ENCODE peak calls at places on chromosomes 13 and 19, in ten cellular contexts. O is uterus; K is CD8-positive, alpha-beta T cell; T is lower leg skin; M is IMR-90; Q is psoas muscle; N is neural crest cell; L is hepatocyte; W is RWPE1; E is glutamatergic neuron. I is an unnamed sample.

GRCh38 chr19:44741841-44742352 is 6.6 kb upstream of the BCL3 start:
- DNase-seq in O (peak; percentile 99), K (no peak), T (peak; percentile 98), M (peak; percentile 100), Q (peak; percentile 99), N (no peak), L (peak; percentile 97), W (peak; percentile 94), E (no peak), I (peak; percentile 99)

GRCh38 chr19:12886943-12887747 is at the start of gene KLF1:
- DNase-seq in O (no peak), K (no peak), T (no peak), M (no peak), Q (no peak), N (no peak), L (no peak), W (no peak), E (no peak), I (no peak)

GRCh38 chr19:17055636-17056035 is 19.6 kb downstream of the HAUS8 start:
- DNase-seq in O (no peak), K (no peak), T (no peak), M (no peak), Q (no peak), N (no peak), L (no peak), W (no peak), E (no peak), I (no peak)

GRCh38 chr13:32316476-32316875 is 1.2 kb downstream of the BRCA2 start:
- DNase-seq in O (no peak), K (no peak), T (no peak), M (no peak), Q (no peak), N (no peak), L (no peak), W (no peak), E (no peak), I (no peak)

GRCh38 chr13:100547805-100548204 is 40.8 kb downstream of the GGACT start:
- DNase-seq in O (no peak), K (no peak), T (peak; percentile 62), M (no peak), Q (no peak), N (no peak), L (peak; percentile 36), W (peak; percentile 64), E (no peak), I (no peak)

GRCh38 chr13:52374873-52375411 is 31.0 kb downstream of the THSD1 start:
- DNase-seq in O (no peak), K (no peak), T (no peak), M (no peak), Q (no peak), N (no peak), L (no peak), W (no peak), E (no peak), I (no peak)

GRCh38 chr19:13689050-13689449 is 75.3 kb upstream of the MRI1 start:
- DNase-seq in O (no peak), K (no peak), T (no peak), M (peak; percentile 15), Q (no peak), N (peak; percentile 25), L (no peak), W (peak; percentile 53), E (no peak), I (no peak)

GRCh38 chr19:33303791-33304759 is 1.7 kb upstream of the CEBPA start:
- DNase-seq in O (peak; percentile 54), K (no peak), T (no peak), M (no peak), Q (peak; percentile 72), N (no peak), L (peak; percentile 31), W (no peak), E (no peak), I (no peak)

GRCh38 chr13:31424130-31424729 is 224.5 kb downstream of the B3GLCT start:
- DNase-seq in O (peak; percentile 80), K (peak; percentile 42), T (peak; percentile 70), M (peak; percentile 73), Q (peak; percentile 85), N (peak; percentile 80), L (peak; percentile 88), W (peak; percentile 77), E (peak; percentile 84), I (peak; percentile 18)

GRCh38 chr13:84609716-84610115 is 727.4 kb upstream of the SLITRK1 start:
- DNase-seq in O (no peak), K (no peak), T (no peak), M (peak; percentile 70), Q (no peak), N (no peak), L (peak; percentile 5), W (peak; percentile 8), E (no peak), I (no peak)

GRCh38 chr13:30615851-30616311 is 1.8 kb upstream of the USPL1 start:
- DNase-seq in O (no peak), K (no peak), T (no peak), M (peak; percentile 41), Q (no peak), N (no peak), L (peak; percentile 56), W (peak; percentile 11), E (no peak), I (peak; percentile 16)

GRCh38 chr13:89878904-89879303 is 1468.6 kb upstream of the MIR17HG start:
- DNase-seq in O (no peak), K (no peak), T (no peak), M (no peak), Q (no peak), N (no peak), L (no peak), W (no peak), E (no peak), I (no peak)

GRCh38 chr13:34941436-34941834 is 635 bp upstream of the NBEA start:
- DNase-seq in O (no peak), K (no peak), T (no peak), M (no peak), Q (no peak), N (no peak), L (no peak), W (no peak), E (no peak), I (no peak)

GRCh38 chr19:49851456-49852259 is 699 bp downstream of the PTOV1 start:
- DNase-seq in O (peak; percentile 51), K (peak; percentile 26), T (peak; percentile 35), M (no peak), Q (no peak), N (no peak), L (peak; percentile 53), W (no peak), E (peak; percentile 60), I (no peak)

GRCh38 chr19:13398780-13399726 is 107.2 kb downstream of the CACNA1A start:
- DNase-seq in O (no peak), K (no peak), T (no peak), M (peak; percentile 93), Q (no peak), N (no peak), L (no peak), W (peak; percentile 97), E (no peak), I (no peak)

GRCh38 chr19:4581381-4582111 is 22.1 kb upstream of the SEMA6B start:
- DNase-seq in O (no peak), K (no peak), T (no peak), M (no peak), Q (no peak), N (peak; percentile 44), L (no peak), W (no peak), E (peak; percentile 76), I (no peak)

GRCh38 chr19:7636317-7636690 is 606 bp upstream of the STXBP2 start:
- DNase-seq in O (no peak), K (no peak), T (no peak), M (no peak), Q (no peak), N (no peak), L (no peak), W (no peak), E (no peak), I (no peak)

GRCh38 chr19:2627855-2628254 is 74.6 kb downstream of the GNG7 start:
- DNase-seq in O (no peak), K (no peak), T (no peak), M (peak; percentile 49), Q (no peak), N (no peak), L (no peak), W (no peak), E (no peak), I (no peak)

GRCh38 chr19:2623743-2624142 is 78.8 kb downstream of the GNG7 start:
- DNase-seq in O (no peak), K (no peak), T (no peak), M (no peak), Q (no peak), N (no peak), L (no peak), W (no peak), E (no peak), I (no peak)

GRCh38 chr19:2625434-2625833 is 77.1 kb downstream of the GNG7 start:
- DNase-seq in O (no peak), K (no peak), T (peak; percentile 62), M (no peak), Q (no peak), N (no peak), L (no peak), W (no peak), E (no peak), I (no peak)

GRCh38 chr19:2627319-2627829 is 75.1 kb downstream of the GNG7 start:
- DNase-seq in O (peak; percentile 41), K (no peak), T (peak; percentile 93), M (peak; percentile 99), Q (peak; percentile 94), N (no peak), L (peak; percentile 84), W (peak; percentile 95), E (no peak), I (peak; percentile 99)

GRCh38 chr19:2624537-2625091 is 77.9 kb downstream of the GNG7 start:
- DNase-seq in O (no peak), K (no peak), T (no peak), M (no peak), Q (peak; percentile 87), N (no peak), L (peak; percentile 70), W (no peak), E (no peak), I (no peak)
- TF ChIP-seq CTCF in O (no peak), K (no peak), T (no peak), M (no peak), Q (no peak), N (peak; percentile 33), L (no peak), W (no peak), E (no peak), I (peak; percentile 16)

GRCh38 chr13:58907347-58907746 is 1256.4 kb downstream of the DIAPH3 start:
- DNase-seq in O (no peak), K (no peak), T (no peak), M (peak; percentile 0), Q (no peak), N (no peak), L (no peak), W (no peak), E (no peak), I (no peak)
- TF ChIP-seq CTCF in O (no peak), K (no peak), T (no peak), M (peak; percentile 27), Q (no peak), N (peak; percentile 36), L (no peak), W (no peak), E (no peak), I (peak; percentile 19)

GRCh38 chr13:59747529-59747928 is 416.2 kb downstream of the DIAPH3 start:
- DNase-seq in O (no peak), K (no peak), T (no peak), M (no peak), Q (no peak), N (no peak), L (no peak), W (no peak), E (no peak), I (no peak)
- TF ChIP-seq CTCF in O (no peak), K (no peak), T (no peak), M (no peak), Q (no peak), N (no peak), L (no peak), W (no peak), E (peak; percentile 0), I (no peak)

GRCh38 chr13:40340368-40341085 is 325.9 kb downstream of the FOXO1 start:
- DNase-seq in O (no peak), K (no peak), T (no peak), M (no peak), Q (no peak), N (no peak), L (no peak), W (no peak), E (no peak), I (no peak)
- TF ChIP-seq CTCF in O (no peak), K (no peak), T (no peak), M (no peak), Q (no peak), N (no peak), L (peak; percentile 13), W (no peak), E (no peak), I (peak; percentile 32)

I was measured in retinal pigment epithelial cell.